ENCODE peak calls at places on chromosomes 16 and 17, in six cellular contexts. H is fibroblast of the aortic adventitia, I is sigmoid colon, K is upper lobe of right lung, W is nephron progenitor cell, A is B cell. D is an unnamed sample.

GRCh38 chr17:933168-934083 is 46.1 kb downstream of the NXN start:
- DNase-seq in H (peak), I (no peak), K (peak), W (no peak), A (no peak), D (no peak)

GRCh38 chr17:9389116-9389515 is 186.5 kb downstream of the STX8 start:
- DNase-seq in H (peak), I (no peak), K (no peak), W (no peak), A (no peak), D (no peak)

GRCh38 chr17:33469911-33470310 is 176.8 kb upstream of the ASIC2 start:
- DNase-seq in H (peak), I (no peak), K (no peak), W (no peak), A (no peak), D (no peak)

GRCh38 chr16:20359997-20360396 is 7.5 kb upstream of the UMOD start:
- DNase-seq in H (no peak), I (no peak), K (no peak), W (peak), A (no peak), D (no peak)

GRCh38 chr16:85642762-85643281 is 29.7 kb downstream of the GSE1 start:
- DNase-seq in H (no peak), I (no peak), K (no peak), W (no peak), A (no peak), D (no peak)

GRCh38 chr17:63474174-63474913 is 2.5 kb upstream of the ACE start:
- DNase-seq in H (peak), I (no peak), K (no peak), W (no peak), A (no peak), D (no peak)

GRCh38 chr17:34067009-34067408 is 188.1 kb upstream of the CCL2 start:
- DNase-seq in H (no peak), I (no peak), K (no peak), W (no peak), A (no peak), D (no peak)

GRCh38 chr17:39401412-39402278 is at the start of gene FBXL20:
- DNase-seq in H (peak), I (peak), K (peak), W (peak), A (peak), D (peak)

GRCh38 chr17:47731396-47731795 is 1.6 kb upstream of the TBX21 start:
- DNase-seq in H (no peak), I (no peak), K (peak), W (no peak), A (no peak), D (no peak)

GRCh38 chr16:6864670-6865069 is 468.0 kb upstream of the RBFOX1 start:
- DNase-seq in H (no peak), I (no peak), K (no peak), W (no peak), A (no peak), D (no peak)

GRCh38 chr16:48353565-48354163 is 31.5 kb downstream of the SIAH1 start:
- DNase-seq in H (peak), I (peak), K (no peak), W (peak), A (peak), D (no peak)

GRCh38 chr17:77419547-77420475 is 279.0 kb downstream of the SEC14L1 start:
- DNase-seq in H (no peak), I (peak), K (no peak), W (peak), A (no peak), D (no peak)

GRCh38 chr17:66398059-66398458 is 95.6 kb downstream of the PRKCA start:
- DNase-seq in H (peak), I (no peak), K (no peak), W (no peak), A (no peak), D (no peak)

GRCh38 chr17:9363440-9364350 is 211.9 kb downstream of the STX8 start:
- DNase-seq in H (no peak), I (no peak), K (no peak), W (no peak), A (no peak), D (no peak)

GRCh38 chr17:83068641-83069570 is 10.5 kb upstream of the METRNL start:
- DNase-seq in H (no peak), I (peak), K (peak), W (no peak), A (no peak), D (no peak)

GRCh38 chr16:73414636-73415035 is 366.7 kb upstream of the ZFHX3 start:
- DNase-seq in H (no peak), I (no peak), K (no peak), W (no peak), A (no peak), D (no peak)

GRCh38 chr17:49513044-49513395 is 17.9 kb downstream of the NGFR start:
- DNase-seq in H (no peak), I (peak), K (peak), W (no peak), A (no peak), D (no peak)

GRCh38 chr17:68248199-68248825 is 469 bp downstream of the AMZ2 start:
- DNase-seq in H (peak), I (peak), K (no peak), W (no peak), A (no peak), D (no peak)

GRCh38 chr16:56332464-56333079 is 92.8 kb downstream of the AMFR start:
- DNase-seq in H (peak), I (no peak), K (peak), W (peak), A (no peak), D (no peak)

GRCh38 chr16:81237282-81237681 is 1.2 kb upstream of the BCO1 start:
- DNase-seq in H (peak), I (peak), K (no peak), W (no peak), A (no peak), D (no peak)

GRCh38 chr16:4373909-4374742 is 2.5 kb downstream of the VASN start:
- DNase-seq in H (peak), I (peak), K (peak), W (peak), A (no peak), D (peak)

GRCh38 chr16:10993649-10994048 is 49.3 kb downstream of the CLEC16A start:
- DNase-seq in H (no peak), I (peak), K (no peak), W (no peak), A (no peak), D (no peak)

GRCh38 chr17:57276621-57277020 is 20.3 kb downstream of the MSI2 start:
- DNase-seq in H (no peak), I (no peak), K (no peak), W (no peak), A (no peak), D (no peak)

GRCh38 chr17:58587713-58588117 is 73.3 kb upstream of the MTMR4 start:
- DNase-seq in H (peak), I (peak), K (peak), W (peak), A (peak), D (peak)

GRCh38 chr17:12415031-12415430 is 250.7 kb upstream of the MYOCD start:
- DNase-seq in H (peak), I (no peak), K (no peak), W (no peak), A (no peak), D (no peak)

GRCh38 chr17:1077536-1078061 is 80.7 kb downstream of the TIMM22 start:
- DNase-seq in H (no peak), I (no peak), K (no peak), W (no peak), A (no peak), D (no peak)

GRCh38 chr16:8943001-8943763 is 20.5 kb downstream of the USP7 start:
- DNase-seq in H (no peak), I (no peak), K (no peak), W (no peak), A (no peak), D (no peak)

GRCh38 chr17:68581863-68582645 is 19.1 kb downstream of the FAM20A start:
- DNase-seq in H (no peak), I (no peak), K (peak), W (no peak), A (no peak), D (no peak)

GRCh38 chr17:43871947-43872690 is 25.1 kb downstream of the CD300LG start:
- DNase-seq in H (no peak), I (no peak), K (no peak), W (no peak), A (no peak), D (no peak)

GRCh38 chr16:80671281-80671849 is 130.6 kb downstream of the DYNLRB2 start:
- DNase-seq in H (no peak), I (no peak), K (no peak), W (no peak), A (peak), D (no peak)

GRCh38 chr16:72847187-72848044 is 200.5 kb downstream of the ZFHX3 start:
- DNase-seq in H (peak), I (no peak), K (no peak), W (no peak), A (no peak), D (no peak)

GRCh38 chr17:58586009-58586408 is 71.6 kb upstream of the MTMR4 start:
- DNase-seq in H (peak), I (no peak), K (no peak), W (no peak), A (no peak), D (no peak)

GRCh38 chr17:78971764-78972506 is 7.8 kb downstream of the LGALS3BP start:
- DNase-seq in H (no peak), I (no peak), K (no peak), W (no peak), A (peak), D (no peak)

GRCh38 chr16:84308120-84308519 is 13.4 kb downstream of the WFDC1 start:
- DNase-seq in H (peak), I (peak), K (peak), W (peak), A (no peak), D (no peak)

GRCh38 chr16:66681676-66682075 is 14.9 kb downstream of the CMTM4 start:
- DNase-seq in H (no peak), I (no peak), K (no peak), W (no peak), A (no peak), D (no peak)

GRCh38 chr17:58352843-58353719 is 1.1 kb upstream of the SUPT4H1 start:
- DNase-seq in H (peak), I (peak), K (peak), W (no peak), A (peak), D (no peak)

GRCh38 chr17:28612936-28613872 is 781 bp downstream of the RSKR start:
- DNase-seq in H (peak), I (no peak), K (no peak), W (peak), A (peak), D (no peak)
- TF ChIP-seq CTCF in H (peak), I (peak), K (peak), W (peak), A (peak), D (no peak)

DNA sequence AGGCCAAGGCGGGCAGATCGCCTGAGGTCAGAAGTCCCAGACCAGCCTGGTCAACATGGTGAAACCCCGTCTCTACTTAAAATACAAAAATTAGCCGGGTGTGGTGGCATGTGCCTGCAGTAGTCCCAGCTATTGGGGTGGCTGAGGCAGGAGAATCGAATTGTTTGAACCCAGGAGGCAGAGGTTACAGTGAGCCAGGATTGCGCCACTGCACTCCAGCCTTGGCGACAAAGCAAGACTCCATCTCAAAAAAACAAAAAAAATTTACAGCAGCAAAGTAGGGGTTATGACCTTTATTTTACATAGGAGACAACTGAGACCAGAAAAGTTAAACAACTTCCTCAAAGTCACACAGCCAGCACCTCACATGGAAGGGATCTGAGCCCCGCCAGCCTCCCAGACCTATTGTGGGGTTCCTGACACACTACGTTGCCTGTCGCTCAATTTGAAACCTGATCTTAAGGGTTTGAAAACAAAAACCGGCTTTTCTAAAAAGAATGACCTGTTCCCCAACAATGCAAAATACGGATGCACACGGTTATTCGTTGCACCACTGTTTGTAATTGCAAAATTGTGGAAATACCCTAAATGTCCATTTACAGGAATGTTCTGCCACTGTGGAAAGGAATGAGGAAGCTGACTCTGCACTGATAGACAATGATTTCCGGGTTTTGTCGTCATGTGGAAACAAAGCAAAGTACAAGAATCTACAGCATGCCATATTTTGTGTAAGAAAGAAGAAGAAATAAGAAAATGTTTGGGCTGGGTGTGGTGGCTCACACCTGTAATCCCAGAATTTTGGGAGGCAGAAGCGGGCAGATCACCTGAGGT is 77.2 kb downstream of the CNGB1 start:
- DNase-seq in H (peak), I (no peak), K (peak), W (no peak), A (no peak), D (no peak)
- TF ChIP-seq CTCF in H (no peak), I (no peak), K (no peak), W (no peak), A (no peak), D (no peak)

DNA sequence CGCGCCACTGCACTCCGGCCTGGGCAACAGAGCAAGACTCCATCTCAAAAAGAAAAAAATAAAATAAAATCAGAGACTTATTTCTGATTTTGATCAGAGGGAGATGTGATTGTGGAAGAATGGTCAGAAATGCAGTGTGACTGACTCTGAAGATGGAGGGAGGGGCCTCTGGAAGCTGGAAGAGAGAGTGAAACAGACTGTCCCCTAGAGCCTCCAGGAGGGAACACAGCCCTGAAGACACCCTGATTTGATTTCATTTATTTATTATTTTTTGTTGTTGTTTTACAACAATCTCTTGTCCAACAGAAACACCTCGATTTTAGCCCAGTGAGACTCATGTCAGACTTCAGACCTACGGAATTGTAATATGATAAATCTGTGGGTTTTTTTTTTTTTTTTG is 26.1 kb downstream of the BCL7C start:
- DNase-seq in H (no peak), I (no peak), K (no peak), W (no peak), A (no peak), D (no peak)
- TF ChIP-seq CTCF in H (peak), I (no peak), K (no peak), W (no peak), A (no peak), D (no peak)

GRCh38 chr16:49801290-49801689 is 54.6 kb downstream of the ZNF423 start:
- DNase-seq in H (no peak), I (no peak), K (no peak), W (no peak), A (no peak), D (no peak)
- TF ChIP-seq CTCF in H (no peak), I (no peak), K (no peak), W (no peak), A (no peak), D (no peak)

GRCh38 chr17:81264640-81265039 is 25.5 kb downstream of the NDUFAF8 start:
- DNase-seq in H (no peak), I (no peak), K (no peak), W (no peak), A (no peak), D (no peak)

GRCh38 chr17:81261582-81262336 is 22.6 kb downstream of the NDUFAF8 start:
- DNase-seq in H (no peak), I (no peak), K (no peak), W (no peak), A (no peak), D (no peak)

GRCh38 chr17:81261096-81261495 is 22.0 kb downstream of the NDUFAF8 start:
- DNase-seq in H (no peak), I (no peak), K (no peak), W (no peak), A (no peak), D (no peak)

GRCh38 chr17:81265576-81265975 is 26.5 kb downstream of the NDUFAF8 start:
- DNase-seq in H (no peak), I (no peak), K (no peak), W (no peak), A (no peak), D (no peak)

GRCh38 chr17:81263371-81264181 is 24.5 kb downstream of the NDUFAF8 start:
- DNase-seq in H (no peak), I (no peak), K (no peak), W (no peak), A (no peak), D (no peak)
- TF ChIP-seq CTCF in H (no peak), I (no peak), K (no peak), W (no peak), A (no peak), D (no peak)

DNA sequence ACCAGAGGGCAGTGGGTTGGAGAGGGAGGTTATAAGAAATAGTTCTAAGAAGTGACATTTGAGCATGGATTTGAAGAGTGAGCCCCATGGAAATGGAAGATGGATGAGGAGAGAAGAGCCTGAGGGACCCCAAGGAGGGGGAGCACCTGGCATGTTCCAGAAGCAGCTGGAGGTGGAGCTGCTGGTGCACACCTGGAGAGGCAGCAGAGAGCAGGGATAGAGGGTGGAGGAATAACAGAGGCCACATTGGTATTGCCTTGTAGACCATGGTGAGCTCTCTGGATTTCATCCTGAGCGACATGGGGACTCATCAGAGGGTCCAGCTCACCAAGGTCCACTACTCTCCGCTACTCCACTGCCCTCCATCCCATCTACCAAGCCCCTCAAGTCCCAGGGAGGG is 22.3 kb upstream of the KDM8 start:
- DNase-seq in H (no peak), I (no peak), K (no peak), W (no peak), A (no peak), D (no peak)
- TF ChIP-seq CTCF in H (no peak), I (no peak), K (no peak), W (no peak), A (no peak), D (no peak)

GRCh38 chr17:64534187-64534586 is 27.4 kb downstream of the CEP95 start:
- DNase-seq in H (no peak), I (no peak), K (no peak), W (no peak), A (no peak), D (no peak)
- TF ChIP-seq CTCF in H (peak), I (no peak), K (no peak), W (no peak), A (no peak), D (no peak)

GRCh38 chr17:5667871-5668270 is 83.6 kb upstream of the NLRP1 start:
- DNase-seq in H (no peak), I (no peak), K (no peak), W (no peak), A (no peak), D (no peak)
- TF ChIP-seq CTCF in H (no peak), I (no peak), K (peak), W (no peak), A (no peak), D (no peak)

D was measured in omental fat pad.